ENCODE peak calls at places on chromosome 19, in ten cellular contexts. K is stimulated activated CD4-positive, alpha-beta T cell treated with anti-CD3 and anti-CD28 coated beads, Interleukin-15, amount 100 ng/mL, for 1 hour; J is NCI-H446; I is RWPE1; V is progenitor cell of endocrine pancreas; W is activated T-helper 1 cell treated with anti-CD3 and anti-CD28 coated beads, Interleukin-12 subunit alpha, Interleukin-12 subunit beta, Interleukin-2, Interleukin-4 antibody, amounts not matched to agents 30 ng/mL and 10 ng/mL and 1 ng/mL, durations not matched to agents 14 hours and 24 hours and 36 hours; N is T-helper 1 cell; H is cerebellar cortex; E is Jurkat, Clone E6-1; U is stimulated activated CD8-positive, alpha-beta memory T cell treated with anti-CD3 and anti-CD28 coated beads, Interleukin-4, amount 100 ng/mL, for 24 hours. L is an unnamed sample.

GRCh38 chr19:17722655-17723240 is 3.5 kb downstream of the MAP1S start:
- DNase-seq in V (no peak), U (no peak), W (no peak), I (no peak), K (no peak), J (no peak), H (no peak), E (no peak), N (no peak), L (no peak)

GRCh38 chr19:11025997-11026396 is 63.3 kb upstream of the LDLR start:
- DNase-seq in H (no peak), I (no peak), K (no peak), J (no peak), N (no peak), U (no peak), V (no peak), E (no peak), W (no peak), L (no peak)

GRCh38 chr19:49585023-49585422 is 3.9 kb downstream of the PRRG2 start:
- DNase-seq in N (no peak), I (no peak), V (peak), J (no peak), W (no peak), K (no peak), U (no peak), H (no peak), E (no peak), L (no peak)

GRCh38 chr19:31274964-31275319 is 74.3 kb downstream of the TSHZ3 start:
- DNase-seq in U (no peak), V (no peak), W (no peak), J (no peak), N (no peak), K (no peak), I (no peak), E (no peak), H (no peak), L (no peak)

GRCh38 chr19:58356236-58356970 is 3.1 kb upstream of the A1BG start:
- DNase-seq in E (no peak), W (peak), I (no peak), N (peak), V (no peak), U (no peak), J (no peak), H (no peak), K (no peak), L (no peak)

GRCh38 chr19:17006579-17006978 is 20.0 kb downstream of the CPAMD8 start:
- DNase-seq in V (no peak), U (no peak), W (no peak), I (no peak), J (no peak), K (no peak), N (no peak), E (no peak), H (no peak), L (no peak)

GRCh38 chr19:18287836-18288772 is 6.7 kb upstream of the JUND start:
- DNase-seq in U (no peak), N (no peak), E (no peak), J (no peak), I (no peak), K (no peak), H (no peak), W (no peak), V (no peak), L (no peak)

GRCh38 chr19:46030861-46031550 is 8.2 kb upstream of the PGLYRP1 start:
- DNase-seq in U (no peak), J (no peak), K (no peak), V (no peak), I (no peak), H (no peak), E (no peak), W (no peak), N (no peak), L (no peak)

GRCh38 chr19:21626924-21627697 is 121.7 kb downstream of the ZNF429 start:
- DNase-seq in J (no peak), K (no peak), V (no peak), W (no peak), U (no peak), N (no peak), E (peak), H (no peak), I (no peak), L (peak)

GRCh38 chr19:10817291-10818038 is 18.5 kb downstream of the TMED1 start:
- DNase-seq in H (no peak), V (no peak), J (no peak), W (no peak), N (no peak), U (no peak), K (no peak), E (no peak), I (no peak), L (no peak)